ENCODE peak calls at places on chromosomes 13 and 19, in four cellular contexts. One of them, this sample, is unnamed.
A peak's percentile ranks its signal among the peaks of the same experiment; 100 is the strongest.

GRCh38 chr19:23867895-23868294 is 46.8 kb upstream of the ZNF726 start:
- DNase-seq in GM23338: peak; percentile 8
- DNase-seq in SK-N-SH: peak; percentile 8
- DNase-seq in Panc1: no peak
- DNase-seq in this sample: no peak

GRCh38 chr19:31154021-31154420 is 195.2 kb downstream of the TSHZ3 start:
- DNase-seq in GM23338: no peak
- DNase-seq in SK-N-SH: no peak
- DNase-seq in Panc1: no peak
- DNase-seq in this sample: no peak

GRCh38 chr13:111398196-111398595 is 77.8 kb downstream of the TEX29 start:
- DNase-seq in GM23338: no peak
- DNase-seq in SK-N-SH: no peak
- DNase-seq in Panc1: no peak
- DNase-seq in this sample: no peak

GRCh38 chr19:58543826-58544590 is at the start of gene TRIM28:
- DNase-seq in GM23338: peak; percentile 98
- DNase-seq in SK-N-SH: peak; percentile 100
- DNase-seq in Panc1: peak; percentile 97
- DNase-seq in this sample: peak; percentile 96

GRCh38 chr19:55231391-55232283 is 3.1 kb upstream of the TMEM86B start:
- DNase-seq in GM23338: no peak
- DNase-seq in SK-N-SH: no peak
- DNase-seq in Panc1: no peak
- DNase-seq in this sample: no peak

GRCh38 chr13:99316657-99317244 is 9.6 kb upstream of the GPR183 start:
- DNase-seq in GM23338: no peak
- DNase-seq in SK-N-SH: no peak
- DNase-seq in Panc1: no peak
- DNase-seq in this sample: no peak

GRCh38 chr19:31312004-31312403 is 37.2 kb downstream of the TSHZ3 start:
- DNase-seq in GM23338: no peak
- DNase-seq in SK-N-SH: no peak
- DNase-seq in Panc1: no peak
- DNase-seq in this sample: no peak

GRCh38 chr19:35861640-35862160 is 5.0 kb downstream of the KIRREL2 start:
- DNase-seq in GM23338: peak; percentile 36
- DNase-seq in SK-N-SH: no peak
- DNase-seq in Panc1: no peak
- DNase-seq in this sample: no peak

GRCh38 chr19:20077791-20078463 is at the start of gene ZNF90:
- DNase-seq in GM23338: peak; percentile 100
- DNase-seq in SK-N-SH: peak; percentile 87
- DNase-seq in Panc1: peak; percentile 83
- DNase-seq in this sample: no peak

GRCh38 chr13:76667551-76667950 is 218.7 kb downstream of the KCTD12 start:
- DNase-seq in GM23338: no peak
- DNase-seq in SK-N-SH: peak; percentile 4
- DNase-seq in Panc1: no peak
- DNase-seq in this sample: no peak

GRCh38 chr19:55373993-55374757 is 2.5 kb upstream of the TMEM190 start:
- DNase-seq in GM23338: no peak
- DNase-seq in SK-N-SH: peak; percentile 62
- DNase-seq in Panc1: no peak
- DNase-seq in this sample: no peak

GRCh38 chr19:51544038-51544437 is 12.6 kb upstream of the SIGLEC6 start:
- DNase-seq in GM23338: no peak
- DNase-seq in SK-N-SH: no peak
- DNase-seq in Panc1: no peak
- DNase-seq in this sample: no peak

GRCh38 chr19:47447470-47448359 is 24.0 kb downstream of the SLC8A2 start:
- DNase-seq in GM23338: peak; percentile 99
- DNase-seq in SK-N-SH: peak; percentile 97
- DNase-seq in Panc1: no peak
- DNase-seq in this sample: peak; percentile 85

GRCh38 chr19:9032136-9032626 is 22.0 kb upstream of the MUC16 start:
- DNase-seq in GM23338: no peak
- DNase-seq in SK-N-SH: no peak
- DNase-seq in Panc1: no peak
- DNase-seq in this sample: no peak

GRCh38 chr19:18297308-18297707 is 15.9 kb upstream of the JUND start:
- DNase-seq in GM23338: no peak
- DNase-seq in SK-N-SH: no peak
- DNase-seq in Panc1: no peak
- DNase-seq in this sample: no peak

GRCh38 chr13:94548382-94549240 is 47.3 kb downstream of the TGDS start:
- DNase-seq in GM23338: peak; percentile 80
- DNase-seq in SK-N-SH: peak; percentile 49
- DNase-seq in Panc1: no peak
- DNase-seq in this sample: peak; percentile 40

GRCh38 chr19:48858984-48859710 is 9.3 kb downstream of the PLEKHA4 start:
- DNase-seq in GM23338: peak; percentile 87
- DNase-seq in SK-N-SH: no peak
- DNase-seq in Panc1: no peak
- DNase-seq in this sample: no peak

GRCh38 chr19:50657222-50657669 is 8.0 kb downstream of the C19orf81 start:
- DNase-seq in GM23338: no peak
- DNase-seq in SK-N-SH: no peak
- DNase-seq in Panc1: no peak
- DNase-seq in this sample: no peak

GRCh38 chr19:2594319-2594718 is 108.2 kb downstream of the GNG7 start:
- DNase-seq in GM23338: no peak
- DNase-seq in SK-N-SH: no peak
- DNase-seq in Panc1: no peak
- DNase-seq in this sample: no peak

GRCh38 chr19:2589441-2589840 is 113.1 kb downstream of the GNG7 start:
- DNase-seq in GM23338: peak; percentile 0
- DNase-seq in SK-N-SH: no peak
- DNase-seq in Panc1: no peak
- DNase-seq in this sample: no peak

GRCh38 chr19:2590630-2591399 is 111.7 kb downstream of the GNG7 start:
- DNase-seq in GM23338: no peak
- DNase-seq in SK-N-SH: no peak
- DNase-seq in Panc1: no peak
- DNase-seq in this sample: no peak

GRCh38 chr19:2592824-2593223 is 109.7 kb downstream of the GNG7 start:
- DNase-seq in GM23338: no peak
- DNase-seq in SK-N-SH: no peak
- DNase-seq in Panc1: no peak
- DNase-seq in this sample: no peak

DNA sequence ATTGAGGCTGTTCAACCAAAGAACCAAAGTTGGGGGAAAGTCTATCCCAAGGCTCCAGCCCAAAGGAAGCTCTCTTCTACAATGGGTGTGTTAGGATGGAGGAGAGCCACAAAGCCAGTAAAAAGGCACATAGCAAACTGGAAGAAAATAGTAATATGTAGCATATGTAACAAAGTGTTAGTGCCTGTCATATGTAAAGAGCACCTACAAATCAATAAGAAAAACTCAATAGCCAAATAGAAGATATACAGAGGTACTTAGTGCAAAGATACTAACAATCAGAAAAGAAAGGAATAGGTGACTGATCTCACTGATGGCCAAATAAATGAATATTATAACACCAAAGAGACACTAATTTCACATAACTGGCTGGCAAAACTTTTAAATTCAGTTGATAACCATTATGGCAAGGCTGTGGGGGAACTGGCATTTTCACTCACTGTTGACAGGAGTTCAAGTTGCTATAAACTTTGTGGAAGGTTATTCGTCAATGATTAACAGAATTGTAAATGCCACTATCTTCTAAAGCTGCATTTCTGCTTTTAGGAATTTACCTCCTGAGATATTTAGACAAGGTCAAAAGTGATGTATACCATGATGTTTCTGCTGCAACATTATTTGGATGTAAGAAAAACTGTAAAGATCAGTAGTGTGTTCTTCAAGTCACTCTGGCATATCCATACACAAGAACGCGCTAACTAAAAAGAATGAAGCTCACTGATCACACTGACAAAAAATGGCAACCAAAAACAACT is 110.8 kb downstream of the GNG7 start:
- DNase-seq in GM23338: no peak
- DNase-seq in SK-N-SH: no peak
- DNase-seq in Panc1: no peak
- DNase-seq in this sample: no peak
- TF ChIP-seq REST in GM23338: no peak
- TF ChIP-seq REST in SK-N-SH: no peak
- TF ChIP-seq REST in Panc1: no peak
- TF ChIP-seq REST in this sample: no peak

DNA sequence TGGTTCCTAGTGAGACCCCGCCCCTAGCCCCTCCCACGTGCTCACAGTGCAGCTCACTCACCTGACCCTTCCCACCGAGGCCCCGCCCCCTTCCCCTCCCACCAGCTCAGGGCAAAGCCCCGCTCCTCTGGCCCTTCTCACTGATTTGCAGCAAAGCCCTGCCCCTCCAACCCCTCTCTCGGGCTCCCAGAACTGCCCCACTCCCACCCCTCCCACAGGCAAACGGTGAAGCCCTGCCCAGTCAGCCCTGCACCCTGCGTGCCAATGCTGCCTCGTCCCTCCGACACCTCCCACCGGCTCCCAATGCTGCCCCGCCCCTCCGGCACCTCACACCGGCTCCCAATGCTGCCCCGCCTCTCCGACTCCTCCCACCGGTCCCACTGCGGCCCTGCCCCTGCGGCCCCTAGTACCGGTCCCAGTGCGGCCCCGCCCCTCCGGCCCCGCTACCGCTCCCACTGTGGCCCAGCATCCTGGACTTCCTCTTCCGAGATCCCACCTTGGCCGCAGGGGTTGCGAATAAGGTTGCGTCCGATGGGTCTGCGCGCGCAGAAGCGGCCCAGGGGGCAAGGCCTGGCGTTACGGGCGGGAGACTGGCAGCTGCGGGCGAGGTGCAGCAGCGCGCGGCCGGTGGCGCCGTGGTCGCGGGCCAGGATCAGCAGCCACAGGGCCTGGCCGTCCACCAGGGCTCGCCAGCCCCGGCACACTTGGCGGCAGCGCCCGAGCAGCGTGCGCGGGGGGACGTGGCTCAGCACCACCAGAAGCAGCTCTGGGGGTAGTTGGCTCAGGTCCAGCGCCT is 783 bp downstream of the FBXO27 start:
- DNase-seq in GM23338: peak; percentile 99
- DNase-seq in SK-N-SH: peak; percentile 94
- DNase-seq in Panc1: peak; percentile 100
- DNase-seq in this sample: peak; percentile 94
- TF ChIP-seq REST in GM23338: peak; percentile 25
- TF ChIP-seq REST in SK-N-SH: no peak
- TF ChIP-seq REST in Panc1: no peak
- TF ChIP-seq REST in this sample: no peak

GRCh38 chr19:34364830-34365462 is at the start of gene GPI:
- DNase-seq in GM23338: peak; percentile 87
- DNase-seq in SK-N-SH: peak; percentile 94
- DNase-seq in Panc1: no peak
- DNase-seq in this sample: no peak
- TF ChIP-seq REST in GM23338: no peak
- TF ChIP-seq REST in SK-N-SH: no peak
- TF ChIP-seq REST in Panc1: no peak
- TF ChIP-seq REST in this sample: no peak

GRCh38 chr13:112942689-112943308 is 26.2 kb upstream of the MCF2L start:
- DNase-seq in GM23338: peak; percentile 99
- DNase-seq in SK-N-SH: peak; percentile 93
- DNase-seq in Panc1: peak; percentile 78
- DNase-seq in this sample: peak; percentile 91
- TF ChIP-seq REST in GM23338: no peak
- TF ChIP-seq REST in SK-N-SH: no peak
- TF ChIP-seq REST in Panc1: no peak
- TF ChIP-seq REST in this sample: no peak

GRCh38 chr13:40259899-40260298 is 406.5 kb downstream of the FOXO1 start:
- DNase-seq in GM23338: no peak
- DNase-seq in SK-N-SH: no peak
- DNase-seq in Panc1: no peak
- DNase-seq in this sample: no peak

GRCh38 chr13:40261361-40261760 is 405.1 kb downstream of the FOXO1 start:
- DNase-seq in GM23338: no peak
- DNase-seq in SK-N-SH: no peak
- DNase-seq in Panc1: no peak
- DNase-seq in this sample: no peak

GRCh38 chr13:40261947-40262346 is 404.5 kb downstream of the FOXO1 start:
- DNase-seq in GM23338: no peak
- DNase-seq in SK-N-SH: no peak
- DNase-seq in Panc1: no peak
- DNase-seq in this sample: no peak
- TF ChIP-seq REST in GM23338: no peak
- TF ChIP-seq REST in SK-N-SH: no peak
- TF ChIP-seq REST in Panc1: no peak
- TF ChIP-seq REST in this sample: no peak

GRCh38 chr13:23322353-23323336 is 110.9 kb downstream of the SACS start:
- DNase-seq in GM23338: no peak
- DNase-seq in SK-N-SH: no peak
- DNase-seq in Panc1: no peak
- DNase-seq in this sample: no peak
- TF ChIP-seq REST in GM23338: no peak
- TF ChIP-seq REST in SK-N-SH: no peak
- TF ChIP-seq REST in Panc1: no peak
- TF ChIP-seq REST in this sample: no peak

DNA sequence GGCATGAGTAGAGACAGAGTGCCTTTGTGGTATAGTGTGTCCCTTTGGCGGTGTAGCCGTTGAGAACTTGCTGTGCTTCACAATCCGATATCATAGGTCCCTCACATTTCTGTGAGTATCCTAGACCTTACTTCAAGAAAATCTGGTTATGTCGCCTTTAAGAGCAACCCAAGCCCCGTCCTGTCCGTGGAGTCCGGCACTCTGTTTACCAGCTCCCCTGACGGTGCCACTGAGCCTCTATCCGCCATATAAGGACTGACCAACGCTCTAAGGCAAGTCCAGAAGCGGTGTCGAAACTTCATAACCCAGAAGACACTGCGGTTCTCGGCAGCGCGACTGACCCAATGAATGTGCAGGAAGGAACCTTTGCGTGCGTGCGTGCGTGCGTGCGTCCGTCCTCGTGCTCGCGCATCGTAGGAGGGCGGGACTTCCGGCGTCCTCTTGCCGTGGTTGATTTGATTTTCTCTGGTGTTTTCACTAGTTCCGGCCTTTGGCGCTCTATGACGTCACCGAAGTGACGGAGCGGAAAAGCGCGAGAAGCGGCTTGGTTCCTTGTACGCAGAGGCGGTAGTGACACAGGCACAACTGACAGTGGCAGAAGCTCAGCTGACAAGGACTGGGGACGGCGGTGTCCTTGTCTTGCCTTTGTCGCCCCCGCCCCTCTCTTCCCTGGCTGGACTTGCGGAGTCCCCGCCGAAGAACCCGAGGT is at the start of the genes TRAPPC2B and ZNF547:
- DNase-seq in GM23338: peak; percentile 99
- DNase-seq in SK-N-SH: peak; percentile 90
- DNase-seq in Panc1: peak; percentile 99
- DNase-seq in this sample: peak; percentile 99
- TF ChIP-seq REST in GM23338: no peak
- TF ChIP-seq REST in SK-N-SH: no peak
- TF ChIP-seq REST in Panc1: no peak
- TF ChIP-seq REST in this sample: no peak

GRCh38 chr19:16066611-16067104 is 9.6 kb upstream of the TPM4 start:
- DNase-seq in GM23338: no peak
- DNase-seq in SK-N-SH: peak; percentile 62
- DNase-seq in Panc1: no peak
- DNase-seq in this sample: peak; percentile 80
- TF ChIP-seq REST in GM23338: no peak
- TF ChIP-seq REST in SK-N-SH: no peak
- TF ChIP-seq REST in Panc1: no peak
- TF ChIP-seq REST in this sample: no peak

GRCh38 chr13:51097353-51098043 is 13.6 kb downstream of the C13orf42 start:
- DNase-seq in GM23338: peak; percentile 68
- DNase-seq in SK-N-SH: no peak
- DNase-seq in Panc1: no peak
- DNase-seq in this sample: no peak
- TF ChIP-seq REST in GM23338: no peak
- TF ChIP-seq REST in SK-N-SH: no peak
- TF ChIP-seq REST in Panc1: no peak
- TF ChIP-seq REST in this sample: no peak